ENCODE peak calls at places on chromosome 2, in five cellular contexts. E, U, A, W and I are unnamed samples.

GRCh38 chr2:109032229-109032800 is 43.3 kb upstream of the EDAR start:
- DNase-seq in E (no peak), U (no peak), A (no peak), W (peak; percentile 20), I (no peak)

GRCh38 chr2:6073260-6074141 is 381.3 kb downstream of the SOX11 start:
- DNase-seq in E (no peak), U (no peak), A (no peak), W (peak; percentile 17), I (no peak)

GRCh38 chr2:36455788-36456187 is 100.2 kb downstream of the CRIM1 start:
- DNase-seq in E (no peak), U (peak; percentile 47), A (no peak), W (no peak), I (no peak)

GRCh38 chr2:22829806-22830205 is 555.2 kb upstream of the KLHL29 start:
- DNase-seq in E (no peak), U (no peak), A (no peak), W (no peak), I (no peak)

GRCh38 chr2:112160591-112161250 is 22.5 kb downstream of the FBLN7 start:
- DNase-seq in E (no peak), U (no peak), A (no peak), W (no peak), I (no peak)

GRCh38 chr2:166106431-166107015 is 21.3 kb downstream of the SCN1A start:
- DNase-seq in E (no peak), U (peak; percentile 68), A (no peak), W (peak; percentile 12), I (peak; percentile 31)

GRCh38 chr2:30695749-30696148 is 111.5 kb downstream of the CAPN13 start:
- DNase-seq in E (no peak), U (no peak), A (no peak), W (no peak), I (no peak)

GRCh38 chr2:109130726-109130995 is 1.7 kb downstream of the SH3RF3 start:
- DNase-seq in E (no peak), U (no peak), A (no peak), W (no peak), I (no peak)

GRCh38 chr2:97675714-97676113 is 6.2 kb downstream of the C2orf92 start:
- DNase-seq in E (no peak), U (no peak), A (no peak), W (no peak), I (no peak)

GRCh38 chr2:60984717-60985116 is 32.8 kb upstream of the PEX13 start:
- DNase-seq in E (no peak), U (no peak), A (no peak), W (no peak), I (no peak)

DNA sequence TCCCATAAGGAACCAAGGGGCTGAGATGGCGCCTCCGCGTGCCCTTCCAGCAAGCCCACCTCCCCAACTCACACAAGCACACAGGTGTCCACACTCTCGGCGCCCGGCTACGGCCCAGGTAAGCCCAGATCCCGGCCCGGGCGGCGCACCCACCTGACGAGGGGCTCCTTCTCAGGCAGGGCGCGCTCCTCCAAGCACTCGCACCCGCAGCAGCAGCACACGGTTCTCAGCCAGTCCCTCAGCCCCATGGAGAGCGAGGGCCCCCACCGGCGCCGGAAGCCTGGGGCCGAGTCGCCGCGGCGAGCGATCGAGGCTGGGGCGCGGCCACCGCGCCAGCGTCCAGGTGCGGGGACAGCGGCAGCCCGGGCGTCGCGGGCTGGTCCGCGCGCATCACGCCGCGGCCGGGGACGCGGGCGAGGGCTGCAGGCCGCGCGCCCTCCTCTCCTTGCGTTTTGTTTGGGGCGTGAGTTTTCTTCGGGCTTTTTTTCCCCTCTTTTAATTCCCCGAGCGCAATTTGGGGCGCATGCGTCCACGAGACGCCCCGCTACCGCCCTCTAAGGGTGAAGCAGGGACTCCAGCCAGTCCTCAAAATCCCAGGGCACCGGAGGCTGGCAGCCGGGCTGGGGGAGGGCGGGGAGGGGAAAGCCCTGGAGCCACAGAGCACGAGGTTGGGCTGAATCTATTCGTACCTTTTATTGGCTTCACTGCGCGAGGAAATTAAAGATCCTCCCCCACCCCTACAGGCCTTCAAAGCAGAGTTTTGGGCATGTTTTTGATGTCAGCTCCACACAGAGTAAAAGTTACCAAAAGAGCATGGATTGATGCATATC is at the start of gene MREG:
- DNase-seq in E (peak; percentile 39), U (peak; percentile 63), A (peak; percentile 76), W (peak; percentile 86), I (peak; percentile 89)
- TF ChIP-seq CTCF in E (no peak), U (peak; percentile 60), A (no peak), W (peak; percentile 52), I (peak; percentile 52)

DNA sequence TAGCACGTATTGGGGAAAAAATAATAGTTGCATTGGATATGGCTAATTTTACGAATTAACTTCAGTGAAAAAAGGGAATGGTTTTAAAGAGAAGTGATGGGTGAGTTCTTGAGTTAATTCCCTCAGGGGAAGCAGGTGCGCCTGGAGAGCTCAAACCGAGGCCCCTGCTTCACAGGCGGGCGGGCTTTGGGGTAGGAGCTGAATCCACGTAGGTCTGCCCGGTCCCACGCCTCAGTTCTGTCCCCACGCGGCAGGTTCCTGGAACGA is 44.1 kb downstream of the GORASP2 start:
- DNase-seq in E (no peak), U (no peak), A (no peak), W (no peak), I (no peak)
- TF ChIP-seq CTCF in E (no peak), U (no peak), A (no peak), W (no peak), I (no peak)

GRCh38 chr2:68282814-68283812 is 30.8 kb upstream of the PPP3R1 start:
- DNase-seq in E (no peak), U (peak; percentile 35), A (no peak), W (no peak), I (peak; percentile 60)

GRCh38 chr2:68280846-68281245 is 28.5 kb upstream of the PPP3R1 start:
- DNase-seq in E (no peak), U (no peak), A (no peak), W (no peak), I (no peak)

GRCh38 chr2:68280316-68280715 is 28.0 kb upstream of the PPP3R1 start:
- DNase-seq in E (no peak), U (no peak), A (no peak), W (no peak), I (peak; percentile 47)

GRCh38 chr2:68279691-68280090 is 27.4 kb upstream of the PPP3R1 start:
- DNase-seq in E (no peak), U (no peak), A (no peak), W (no peak), I (no peak)

GRCh38 chr2:68281988-68282387 is 29.7 kb upstream of the PPP3R1 start:
- DNase-seq in E (no peak), U (no peak), A (no peak), W (no peak), I (no peak)
- TF ChIP-seq CTCF in E (no peak), U (no peak), A (no peak), W (no peak), I (no peak)

GRCh38 chr2:70010222-70011111 is 49.0 kb upstream of the ASPRV1 start:
- DNase-seq in E (no peak), U (no peak), A (peak; percentile 64), W (no peak), I (no peak)
- TF ChIP-seq CTCF in E (no peak), U (no peak), A (no peak), W (no peak), I (no peak)

GRCh38 chr2:232434563-232435374 is 21.2 kb upstream of the ALPI start:
- DNase-seq in E (no peak), U (no peak), A (no peak), W (no peak), I (no peak)

GRCh38 chr2:232431705-232432590 is 24.0 kb upstream of the ALPI start:
- DNase-seq in E (no peak), U (no peak), A (no peak), W (no peak), I (no peak)

GRCh38 chr2:232435375-232435648 is 20.6 kb upstream of the ALPI start:
- DNase-seq in E (no peak), U (no peak), A (no peak), W (no peak), I (no peak)

GRCh38 chr2:232434091-232434490 is 21.9 kb upstream of the ALPI start:
- DNase-seq in E (no peak), U (no peak), A (no peak), W (no peak), I (no peak)

GRCh38 chr2:232432598-232433184 is 23.3 kb upstream of the ALPI start:
- DNase-seq in E (no peak), U (no peak), A (no peak), W (no peak), I (no peak)
- TF ChIP-seq CTCF in E (no peak), U (no peak), A (no peak), W (peak; percentile 8), I (no peak)

DNA sequence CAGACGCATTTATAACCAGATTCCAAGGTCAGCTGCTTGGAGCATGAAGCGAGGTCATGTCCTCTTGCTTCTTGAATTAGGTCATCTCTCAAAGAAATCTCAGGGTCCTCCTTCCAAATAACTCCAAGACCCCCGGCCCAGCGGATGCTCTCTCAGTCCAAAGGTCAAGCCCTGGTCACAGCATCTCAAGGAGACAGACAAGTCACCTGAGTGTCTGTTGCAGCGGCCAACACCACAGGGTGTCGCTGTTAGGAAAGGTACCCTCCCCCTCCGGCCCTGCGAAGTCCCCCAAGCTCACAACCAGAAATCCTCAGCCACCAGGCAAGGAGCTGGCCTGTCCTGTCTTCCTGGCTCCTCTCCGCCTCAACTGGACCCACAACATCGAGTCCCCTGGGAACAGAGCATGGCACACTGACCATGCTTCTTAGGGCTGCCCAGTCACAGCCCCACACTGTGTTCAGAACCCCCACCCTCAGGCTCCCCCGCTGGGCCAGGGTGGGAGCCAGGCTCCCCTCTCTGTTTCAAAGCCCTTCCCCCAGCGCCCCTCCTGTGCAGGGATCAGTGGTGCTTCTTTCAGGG is 68.0 kb upstream of the ASAP2 start:
- DNase-seq in E (no peak), U (peak; percentile 32), A (no peak), W (peak; percentile 63), I (no peak)
- TF ChIP-seq CTCF in E (no peak), U (peak; percentile 36), A (no peak), W (peak; percentile 52), I (no peak)

GRCh38 chr2:192578780-192579179 is 384.0 kb upstream of the TMEFF2 start:
- DNase-seq in E (no peak), U (no peak), A (no peak), W (no peak), I (peak; percentile 20)
- TF ChIP-seq CTCF in E (no peak), U (no peak), A (no peak), W (no peak), I (no peak)